ENCODE peak calls at places on chromosome 19, in six cellular contexts. E is stimulated activated CD4-positive, alpha-beta T cell treated with anti-CD3 and anti-CD28 coated beads, Interleukin-1b, Interleukin-23, amount 100 ng/mL, for 4 hours; C is thoracic aorta; X is myocyte; M is fibroblast of the aortic adventitia; V is MCF 10A. Y is an unnamed sample.

GRCh38 chr19:46898731-46899130 is 37.9 kb downstream of the ARHGAP35 start:
- DNase-seq in E (no peak), C (no peak), X (peak; percentile 39), M (peak; percentile 93), V (no peak), Y (peak; percentile 44)

GRCh38 chr19:39347332-39348227 is 5.4 kb downstream of the SAMD4B start:
- DNase-seq in E (no peak), C (no peak), X (peak; percentile 72), M (no peak), V (no peak), Y (no peak)

GRCh38 chr19:30498707-30499106 is 126.5 kb downstream of the ZNF536 start:
- DNase-seq in E (no peak), C (no peak), X (no peak), M (no peak), V (no peak), Y (peak; percentile 34)

GRCh38 chr19:10288662-10289166 is 1.0 kb upstream of the ICAM5 start:
- DNase-seq in E (peak; percentile 43), C (no peak), X (no peak), M (no peak), V (peak; percentile 85), Y (peak; percentile 52)

GRCh38 chr19:48152552-48152951 is 17.6 kb downstream of the LIG1 start:
- DNase-seq in E (peak; percentile 60), C (no peak), X (peak; percentile 67), M (peak; percentile 80), V (peak; percentile 62), Y (peak; percentile 75)

GRCh38 chr19:50481351-50482149 is 4.9 kb upstream of the GARIN5A start:
- DNase-seq in E (no peak), C (no peak), X (no peak), M (no peak), V (no peak), Y (no peak)

GRCh38 chr19:11378319-11379189 is 4.1 kb downstream of the SWSAP1 start:
- DNase-seq in E (no peak), C (no peak), X (peak; percentile 56), M (peak; percentile 79), V (peak; percentile 88), Y (peak; percentile 77)

GRCh38 chr19:15428956-15429824 is 10.4 kb upstream of the AKAP8L start:
- DNase-seq in E (no peak), C (no peak), X (no peak), M (no peak), V (no peak), Y (no peak)

GRCh38 chr19:50512999-50513745 is 541 bp downstream of the ASPDH start:
- DNase-seq in E (no peak), C (no peak), X (no peak), M (no peak), V (no peak), Y (no peak)

GRCh38 chr19:22617614-22618325 is 16.4 kb upstream of the ZNF492 start:
- DNase-seq in E (no peak), C (no peak), X (no peak), M (no peak), V (no peak), Y (peak; percentile 8)

GRCh38 chr19:18932216-18932841 is 8.7 kb downstream of the HOMER3 start:
- DNase-seq in E (peak; percentile 87), C (peak; percentile 30), X (no peak), M (peak; percentile 39), V (peak; percentile 39), Y (peak; percentile 96)

GRCh38 chr19:23525265-23525862 is 130.1 kb upstream of the ZNF91 start:
- DNase-seq in E (no peak), C (no peak), X (no peak), M (no peak), V (no peak), Y (no peak)

GRCh38 chr19:9836021-9836420 is 903 bp downstream of the PIN1 start:
- DNase-seq in E (no peak), C (no peak), X (peak; percentile 54), M (peak; percentile 52), V (no peak), Y (peak; percentile 54)

GRCh38 chr19:8097681-8098567 is 45.4 kb downstream of the CCL25 start:
- DNase-seq in E (no peak), C (no peak), X (no peak), M (no peak), V (no peak), Y (no peak)

GRCh38 chr19:10913716-10914340 is 14.6 kb downstream of the YIPF2 start:
- DNase-seq in E (no peak), C (no peak), X (no peak), M (no peak), V (no peak), Y (no peak)

GRCh38 chr19:6963259-6963852 is 57.9 kb downstream of the MBD3L2B start:
- DNase-seq in E (no peak), C (no peak), X (no peak), M (no peak), V (no peak), Y (no peak)

GRCh38 chr19:6686628-6686975 is 16.6 kb upstream of the TNFSF14 start:
- DNase-seq in E (no peak), C (no peak), X (no peak), M (no peak), V (no peak), Y (no peak)

GRCh38 chr19:50050406-50051223 is 24.8 kb downstream of the ZNF473 start:
- DNase-seq in E (peak; percentile 82), C (peak; percentile 87), X (peak; percentile 43), M (peak; percentile 61), V (no peak), Y (peak; percentile 94)

GRCh38 chr19:18519962-18520847 is 1.7 kb downstream of the ELL start:
- DNase-seq in E (peak; percentile 29), C (no peak), X (peak; percentile 87), M (peak; percentile 77), V (peak; percentile 87), Y (peak; percentile 77)